ENCODE peak calls at places on chromosome 5, in six cellular contexts. Y is choroid plexus epithelial cell; F is activated T-helper 1 cell treated with anti-CD3 and anti-CD28 coated beads, Interleukin-2, amount 50 U/mL, for 16 hours; X is NCI-H748 treated with DMSO at 0.1 percent for 48 hours; B is H9; Z is dorsolateral prefrontal cortex. M is an unnamed sample.
A peak's percentile ranks its signal among the peaks of the same experiment; 100 is the strongest.

GRCh38 chr5:123937230-123937629 is 425.3 kb downstream of the CSNK1G3 start:
- DNase-seq in F (no peak), Z (no peak), B (peak; percentile 69), X (peak; percentile 57), Y (peak; percentile 83), M (peak; percentile 69)

GRCh38 chr5:42520957-42521356 is 97.7 kb downstream of the GHR start:
- DNase-seq in Y (no peak), B (no peak), X (no peak), F (no peak), Z (no peak), M (no peak)

GRCh38 chr5:1375871-1376850 is 31.3 kb upstream of the CLPTM1L start:
- DNase-seq in Y (no peak), X (no peak), Z (no peak), B (no peak), F (no peak), M (no peak)

GRCh38 chr5:124692324-124692723 is 54.1 kb downstream of the ZNF608 start:
- DNase-seq in Y (peak; percentile 83), X (no peak), B (no peak), Z (no peak), F (no peak), M (peak; percentile 39)

GRCh38 chr5:150067405-150067960 is 18.9 kb downstream of the CSF1R start:
- DNase-seq in Z (no peak), X (no peak), F (no peak), B (no peak), Y (no peak), M (no peak)

GRCh38 chr5:173317091-173317685 is 11.0 kb downstream of the STC2 start:
- DNase-seq in B (no peak), Y (no peak), X (no peak), Z (no peak), F (no peak), M (no peak)

GRCh38 chr5:77282337-77283027 is 72.0 kb downstream of the PDE8B start:
- DNase-seq in Z (no peak), Y (peak; percentile 52), B (peak; percentile 48), F (no peak), X (no peak), M (peak; percentile 96)

GRCh38 chr5:10987881-10988504 is 227.0 kb upstream of the DAP start:
- DNase-seq in B (peak; percentile 91), X (peak; percentile 87), Y (peak; percentile 4), Z (peak; percentile 26), F (peak; percentile 17), M (no peak)

GRCh38 chr5:107744418-107745330 is 73.9 kb upstream of the EFNA5 start:
- DNase-seq in X (peak; percentile 42), B (no peak), Z (no peak), F (no peak), Y (no peak), M (no peak)

GRCh38 chr5:79956173-79956670 is 34.8 kb downstream of the MTX3 start:
- DNase-seq in Y (peak; percentile 8), F (no peak), X (no peak), Z (no peak), B (peak; percentile 42), M (peak; percentile 59)

GRCh38 chr5:153618307-153618706 is 127.8 kb downstream of the GRIA1 start:
- DNase-seq in X (no peak), B (no peak), F (no peak), Y (no peak), Z (no peak), M (no peak)

GRCh38 chr5:95873351-95873750 is 50.8 kb upstream of the GLRX start:
- DNase-seq in F (no peak), X (no peak), Y (no peak), B (no peak), Z (no peak), M (no peak)

GRCh38 chr5:145967296-145967695 is 30.9 kb downstream of the SH3RF2 start:
- DNase-seq in Z (no peak), Y (no peak), F (no peak), B (no peak), X (no peak), M (no peak)

GRCh38 chr5:38431242-38431853 is 125.1 kb downstream of the LIFR start:
- DNase-seq in B (no peak), Z (no peak), X (no peak), Y (peak; percentile 51), F (no peak), M (no peak)

GRCh38 chr5:146516151-146516475 is at the start of gene GPR151:
- DNase-seq in F (no peak), B (no peak), Y (peak; percentile 30), X (no peak), Z (no peak), M (peak; percentile 13)

GRCh38 chr5:54873696-54874095 is 111.7 kb downstream of the ESM1 start:
- DNase-seq in F (no peak), Y (no peak), Z (no peak), B (no peak), X (no peak), M (no peak)

GRCh38 chr5:142845402-142845901 is 75.3 kb downstream of the ARHGAP26 start:
- DNase-seq in Z (peak; percentile 43), B (no peak), Y (no peak), F (no peak), X (no peak), M (no peak)

GRCh38 chr5:1509346-1510085 is 14.2 kb downstream of the LPCAT1 start:
- DNase-seq in X (no peak), Z (no peak), Y (no peak), F (no peak), B (peak; percentile 20), M (no peak)

GRCh38 chr5:149517461-149518122 is 33.6 kb downstream of the CSNK1A1 start:
- DNase-seq in Z (peak; percentile 45), F (no peak), X (no peak), B (no peak), Y (no peak), M (no peak)